ENCODE peak calls at places on chromosomes 12 and 14, in eight cellular contexts. One of them, this sample, is unnamed.

GRCh38 chr14:89921896-89922548 is 32.5 kb downstream of the EFCAB11 start:
- DNase-seq in fibroblast of pulmonary artery: peak; percentile 89
- DNase-seq in ecto neural progenitor cell: no peak
- DNase-seq in central memory CD4-positive, alpha-beta T cell: no peak
- DNase-seq in activated naive CD8-positive, alpha-beta T cell treated with anti-CD3 and anti-CD28 coated beads, Interleukin-2, amount 50 U/mL, for 16 hours: no peak
- DNase-seq in dorsolateral prefrontal cortex: no peak
- DNase-seq in WTC11: no peak
- DNase-seq in endodermal cell: no peak
- DNase-seq in this sample: peak; percentile 91

GRCh38 chr14:72518809-72519377 is 375.0 kb downstream of the DPF3 start:
- DNase-seq in fibroblast of pulmonary artery: no peak
- DNase-seq in ecto neural progenitor cell: no peak
- DNase-seq in central memory CD4-positive, alpha-beta T cell: peak; percentile 50
- DNase-seq in activated naive CD8-positive, alpha-beta T cell treated with anti-CD3 and anti-CD28 coated beads, Interleukin-2, amount 50 U/mL, for 16 hours: no peak
- DNase-seq in dorsolateral prefrontal cortex: no peak
- DNase-seq in WTC11: no peak
- DNase-seq in endodermal cell: no peak
- DNase-seq in this sample: no peak

GRCh38 chr12:123937707-123938600 is 34.7 kb downstream of the CCDC92 start:
- DNase-seq in fibroblast of pulmonary artery: no peak
- DNase-seq in ecto neural progenitor cell: no peak
- DNase-seq in central memory CD4-positive, alpha-beta T cell: peak; percentile 52
- DNase-seq in activated naive CD8-positive, alpha-beta T cell treated with anti-CD3 and anti-CD28 coated beads, Interleukin-2, amount 50 U/mL, for 16 hours: peak; percentile 8
- DNase-seq in dorsolateral prefrontal cortex: no peak
- DNase-seq in WTC11: no peak
- DNase-seq in endodermal cell: no peak
- DNase-seq in this sample: no peak

GRCh38 chr12:92434607-92435025 is 268.2 kb upstream of the PLEKHG7 start:
- DNase-seq in fibroblast of pulmonary artery: no peak
- DNase-seq in ecto neural progenitor cell: no peak
- DNase-seq in central memory CD4-positive, alpha-beta T cell: no peak
- DNase-seq in activated naive CD8-positive, alpha-beta T cell treated with anti-CD3 and anti-CD28 coated beads, Interleukin-2, amount 50 U/mL, for 16 hours: no peak
- DNase-seq in dorsolateral prefrontal cortex: no peak
- DNase-seq in WTC11: no peak
- DNase-seq in endodermal cell: no peak
- DNase-seq in this sample: no peak

GRCh38 chr14:73754911-73755360 is 40.8 kb upstream of the PNMA1 start:
- DNase-seq in fibroblast of pulmonary artery: peak; percentile 64
- DNase-seq in ecto neural progenitor cell: peak; percentile 48
- DNase-seq in central memory CD4-positive, alpha-beta T cell: no peak
- DNase-seq in activated naive CD8-positive, alpha-beta T cell treated with anti-CD3 and anti-CD28 coated beads, Interleukin-2, amount 50 U/mL, for 16 hours: no peak
- DNase-seq in dorsolateral prefrontal cortex: no peak
- DNase-seq in WTC11: no peak
- DNase-seq in endodermal cell: peak; percentile 55
- DNase-seq in this sample: peak; percentile 43

GRCh38 chr14:59483360-59483759 is 848 bp downstream of the L3HYPDH start:
- DNase-seq in fibroblast of pulmonary artery: peak; percentile 72
- DNase-seq in ecto neural progenitor cell: no peak
- DNase-seq in central memory CD4-positive, alpha-beta T cell: no peak
- DNase-seq in activated naive CD8-positive, alpha-beta T cell treated with anti-CD3 and anti-CD28 coated beads, Interleukin-2, amount 50 U/mL, for 16 hours: no peak
- DNase-seq in dorsolateral prefrontal cortex: no peak
- DNase-seq in WTC11: peak; percentile 13
- DNase-seq in endodermal cell: no peak
- DNase-seq in this sample: no peak

GRCh38 chr14:106841701-106842100 is 1315.3 kb downstream of the TMEM121 start:
- DNase-seq in fibroblast of pulmonary artery: no peak
- DNase-seq in ecto neural progenitor cell: no peak
- DNase-seq in central memory CD4-positive, alpha-beta T cell: no peak
- DNase-seq in activated naive CD8-positive, alpha-beta T cell treated with anti-CD3 and anti-CD28 coated beads, Interleukin-2, amount 50 U/mL, for 16 hours: no peak
- DNase-seq in dorsolateral prefrontal cortex: no peak
- DNase-seq in WTC11: no peak
- DNase-seq in endodermal cell: no peak
- DNase-seq in this sample: no peak

GRCh38 chr12:130181211-130181610 is 18.9 kb downstream of the FZD10 start:
- DNase-seq in fibroblast of pulmonary artery: no peak
- DNase-seq in ecto neural progenitor cell: no peak
- DNase-seq in central memory CD4-positive, alpha-beta T cell: no peak
- DNase-seq in activated naive CD8-positive, alpha-beta T cell treated with anti-CD3 and anti-CD28 coated beads, Interleukin-2, amount 50 U/mL, for 16 hours: no peak
- DNase-seq in dorsolateral prefrontal cortex: no peak
- DNase-seq in WTC11: no peak
- DNase-seq in endodermal cell: no peak
- DNase-seq in this sample: no peak

GRCh38 chr12:6229224-6229748 is 29.1 kb downstream of the CD9 start:
- DNase-seq in fibroblast of pulmonary artery: no peak
- DNase-seq in ecto neural progenitor cell: no peak
- DNase-seq in central memory CD4-positive, alpha-beta T cell: no peak
- DNase-seq in activated naive CD8-positive, alpha-beta T cell treated with anti-CD3 and anti-CD28 coated beads, Interleukin-2, amount 50 U/mL, for 16 hours: no peak
- DNase-seq in dorsolateral prefrontal cortex: no peak
- DNase-seq in WTC11: no peak
- DNase-seq in endodermal cell: no peak
- DNase-seq in this sample: no peak

GRCh38 chr12:121444842-121445202 is 44.9 kb downstream of the RNF34 start:
- DNase-seq in fibroblast of pulmonary artery: no peak
- DNase-seq in ecto neural progenitor cell: no peak
- DNase-seq in central memory CD4-positive, alpha-beta T cell: no peak
- DNase-seq in activated naive CD8-positive, alpha-beta T cell treated with anti-CD3 and anti-CD28 coated beads, Interleukin-2, amount 50 U/mL, for 16 hours: no peak
- DNase-seq in dorsolateral prefrontal cortex: no peak
- DNase-seq in WTC11: no peak
- DNase-seq in endodermal cell: no peak
- DNase-seq in this sample: no peak

GRCh38 chr14:38824691-38825090 is 278.3 kb downstream of the SEC23A start:
- DNase-seq in fibroblast of pulmonary artery: peak; percentile 3
- DNase-seq in ecto neural progenitor cell: no peak
- DNase-seq in central memory CD4-positive, alpha-beta T cell: no peak
- DNase-seq in activated naive CD8-positive, alpha-beta T cell treated with anti-CD3 and anti-CD28 coated beads, Interleukin-2, amount 50 U/mL, for 16 hours: no peak
- DNase-seq in dorsolateral prefrontal cortex: no peak
- DNase-seq in WTC11: no peak
- DNase-seq in endodermal cell: no peak
- DNase-seq in this sample: no peak

GRCh38 chr12:124795081-124795948 is 68.3 kb downstream of the SCARB1 start:
- DNase-seq in fibroblast of pulmonary artery: no peak
- DNase-seq in ecto neural progenitor cell: no peak
- DNase-seq in central memory CD4-positive, alpha-beta T cell: no peak
- DNase-seq in activated naive CD8-positive, alpha-beta T cell treated with anti-CD3 and anti-CD28 coated beads, Interleukin-2, amount 50 U/mL, for 16 hours: no peak
- DNase-seq in dorsolateral prefrontal cortex: no peak
- DNase-seq in WTC11: no peak
- DNase-seq in endodermal cell: no peak
- DNase-seq in this sample: no peak

GRCh38 chr14:68784995-68785816 is 7.7 kb downstream of the ZFP36L1 start:
- DNase-seq in fibroblast of pulmonary artery: peak; percentile 75
- DNase-seq in ecto neural progenitor cell: no peak
- DNase-seq in central memory CD4-positive, alpha-beta T cell: no peak
- DNase-seq in activated naive CD8-positive, alpha-beta T cell treated with anti-CD3 and anti-CD28 coated beads, Interleukin-2, amount 50 U/mL, for 16 hours: no peak
- DNase-seq in dorsolateral prefrontal cortex: no peak
- DNase-seq in WTC11: no peak
- DNase-seq in endodermal cell: peak; percentile 43
- DNase-seq in this sample: no peak

GRCh38 chr14:50860478-50861086 is 11.3 kb upstream of the ABHD12B start:
- DNase-seq in fibroblast of pulmonary artery: peak; percentile 87
- DNase-seq in ecto neural progenitor cell: peak; percentile 85
- DNase-seq in central memory CD4-positive, alpha-beta T cell: peak; percentile 84
- DNase-seq in activated naive CD8-positive, alpha-beta T cell treated with anti-CD3 and anti-CD28 coated beads, Interleukin-2, amount 50 U/mL, for 16 hours: peak; percentile 77
- DNase-seq in dorsolateral prefrontal cortex: peak; percentile 83
- DNase-seq in WTC11: peak; percentile 94
- DNase-seq in endodermal cell: peak; percentile 96
- DNase-seq in this sample: peak; percentile 69

This sample was measured in stromal cell of bone marrow.